ENCODE peak calls at places on chromosomes 5 and 9, in five cellular contexts. U is hypothalamus, S is astrocyte of the hippocampus, N is stomach, W is mesenchymal stem cell. P is an unnamed sample.

GRCh38 chr9:108645520-108645919 is 210.3 kb downstream of the ACTL7B start:
- DNase-seq in U (no peak), S (no peak), N (no peak), W (no peak), P (no peak)

GRCh38 chr9:84557751-84558150 is 111.8 kb upstream of the NTRK2 start:
- DNase-seq in U (no peak), S (no peak), N (no peak), W (no peak), P (no peak)

GRCh38 chr5:135993894-135994514 is 34.8 kb upstream of the TGFBI start:
- DNase-seq in U (no peak), S (peak; percentile 67), N (no peak), W (peak; percentile 95), P (no peak)

GRCh38 chr5:82858453-82859043 is 218.6 kb downstream of the TMEM167A start:
- DNase-seq in U (no peak), S (no peak), N (no peak), W (no peak), P (no peak)

GRCh38 chr5:78538240-78538850 is 110.2 kb downstream of the LHFPL2 start:
- DNase-seq in U (no peak), S (no peak), N (no peak), W (no peak), P (no peak)

GRCh38 chr9:136576269-136576626 is 30.4 kb upstream of the NOTCH1 start:
- DNase-seq in U (no peak), S (peak; percentile 88), N (peak; percentile 72), W (no peak), P (no peak)

GRCh38 chr9:114488398-114489129 is 16.7 kb downstream of the WHRN start:
- DNase-seq in U (no peak), S (no peak), N (no peak), W (no peak), P (no peak)

GRCh38 chr5:79785983-79786382 is 96.3 kb downstream of the CMYA5 start:
- DNase-seq in U (no peak), S (no peak), N (no peak), W (no peak), P (no peak)

GRCh38 chr5:62640437-62640836 is 61.8 kb downstream of the LRRC70 start:
- DNase-seq in U (no peak), S (no peak), N (no peak), W (no peak), P (no peak)

GRCh38 chr9:109705515-109705914 is 74.5 kb upstream of the PALM2AKAP2 start:
- DNase-seq in U (no peak), S (peak; percentile 13), N (no peak), W (peak; percentile 57), P (no peak)

GRCh38 chr5:74310386-74310785 is 330.1 kb downstream of the ENC1 start:
- DNase-seq in U (no peak), S (peak; percentile 52), N (no peak), W (no peak), P (no peak)

GRCh38 chr5:1656271-1656975 is 132.7 kb upstream of the LPCAT1 start:
- DNase-seq in U (no peak), S (no peak), N (no peak), W (no peak), P (no peak)

GRCh38 chr5:34791761-34792244 is 47.2 kb upstream of the TTC23L start:
- DNase-seq in U (no peak), S (peak; percentile 46), N (no peak), W (peak; percentile 91), P (no peak)

GRCh38 chr5:83441752-83442151 is 29.8 kb upstream of the VCAN start:
- DNase-seq in U (no peak), S (no peak), N (no peak), W (no peak), P (no peak)

GRCh38 chr9:89799766-89800165 is 195.0 kb downstream of the GADD45G start:
- DNase-seq in U (no peak), S (no peak), N (no peak), W (no peak), P (no peak)

GRCh38 chr5:160747963-160748362 is 104.0 kb downstream of the ATP10B start:
- DNase-seq in U (no peak), S (peak; percentile 39), N (no peak), W (no peak), P (no peak)

GRCh38 chr9:110578896-110579752 is at the start of gene SVEP1:
- DNase-seq in U (peak; percentile 13), S (peak; percentile 62), N (no peak), W (peak; percentile 80), P (peak; percentile 51)

GRCh38 chr5:126544087-126544740 is 50.8 kb downstream of the ALDH7A1 start:
- DNase-seq in U (no peak), S (peak; percentile 40), N (peak; percentile 40), W (peak; percentile 48), P (peak; percentile 52)

GRCh38 chr5:115842089-115842881 is 550 bp downstream of the AP3S1 start:
- DNase-seq in U (no peak), S (peak; percentile 89), N (no peak), W (peak; percentile 84), P (peak; percentile 56)

GRCh38 chr9:112764344-112764743 is 13.8 kb downstream of the SNX30 start:
- DNase-seq in U (no peak), S (peak; percentile 42), N (no peak), W (peak; percentile 50), P (no peak)

GRCh38 chr5:102811962-102812361 is 56.9 kb downstream of the PAM start:
- DNase-seq in U (no peak), S (no peak), N (no peak), W (peak; percentile 55), P (no peak)

GRCh38 chr9:17862081-17862480 is 283.2 kb downstream of the SH3GL2 start:
- DNase-seq in U (no peak), S (no peak), N (no peak), W (no peak), P (no peak)

GRCh38 chr5:135916638-135917263 is 21.1 kb upstream of the IL9 start:
- DNase-seq in U (no peak), S (no peak), N (no peak), W (no peak), P (no peak)

GRCh38 chr5:141650851-141651727 is at the start of gene FCHSD1:
- DNase-seq in U (peak; percentile 17), S (peak; percentile 91), N (peak; percentile 93), W (peak; percentile 85), P (peak; percentile 94)

GRCh38 chr9:135906291-135907005 is 898 bp downstream of the CAMSAP1 start:
- DNase-seq in U (no peak), S (peak; percentile 64), N (no peak), W (peak; percentile 67), P (no peak)

GRCh38 chr5:2569201-2569600 is 182.3 kb downstream of the IRX2 start:
- DNase-seq in U (no peak), S (no peak), N (no peak), W (no peak), P (no peak)

GRCh38 chr9:122119166-122119521 is 26.0 kb upstream of the TTLL11 start:
- DNase-seq in U (no peak), S (no peak), N (no peak), W (no peak), P (no peak)

GRCh38 chr9:17988489-17988888 is 409.6 kb downstream of the SH3GL2 start:
- DNase-seq in U (no peak), S (no peak), N (no peak), W (no peak), P (no peak)

GRCh38 chr9:16030513-16031185 is 477.8 kb downstream of the CCDC171 start:
- DNase-seq in U (no peak), S (peak; percentile 98), N (no peak), W (peak; percentile 91), P (no peak)

GRCh38 chr9:32627394-32627954 is 8.0 kb downstream of the TAF1L start:
- DNase-seq in U (no peak), S (no peak), N (no peak), W (no peak), P (no peak)

GRCh38 chr5:96927008-96927407 is 8.9 kb upstream of the LNPEP start:
- DNase-seq in U (no peak), S (no peak), N (no peak), W (no peak), P (no peak)

GRCh38 chr5:36414869-36415282 is 113.2 kb upstream of the RANBP3L start:
- DNase-seq in U (no peak), S (peak; percentile 61), N (no peak), W (peak; percentile 40), P (no peak)

GRCh38 chr9:14179449-14179848 is 134.5 kb downstream of the NFIB start:
- DNase-seq in U (no peak), S (peak; percentile 37), N (peak; percentile 73), W (no peak), P (no peak)

GRCh38 chr9:14278291-14278721 is 35.6 kb downstream of the NFIB start:
- DNase-seq in U (no peak), S (peak; percentile 80), N (no peak), W (peak; percentile 27), P (no peak)

GRCh38 chr9:13513710-13514444 is 234.4 kb upstream of the MPDZ start:
- DNase-seq in U (no peak), S (no peak), N (no peak), W (peak; percentile 19), P (no peak)

GRCh38 chr9:92140074-92140753 is 25.0 kb upstream of the SPTLC1 start:
- DNase-seq in U (no peak), S (peak; percentile 88), N (peak; percentile 83), W (peak; percentile 76), P (peak; percentile 68)

GRCh38 chr5:72092074-72092473 is 15.2 kb upstream of the MAP1B start:
- DNase-seq in U (no peak), S (no peak), N (no peak), W (no peak), P (no peak)

GRCh38 chr5:137933491-137933911 is 44.2 kb downstream of the PKD2L2 start:
- DNase-seq in U (no peak), S (peak; percentile 88), N (no peak), W (peak; percentile 27), P (no peak)

GRCh38 chr5:98927988-98928801 is 612 bp downstream of the CHD1 start:
- DNase-seq in U (peak; percentile 27), S (peak; percentile 84), N (peak; percentile 57), W (peak; percentile 79), P (peak; percentile 80)

GRCh38 chr5:71830626-71831539 is 111.8 kb downstream of the CARTPT start:
- DNase-seq in U (no peak), S (peak; percentile 94), N (peak; percentile 69), W (peak; percentile 89), P (peak; percentile 53)

P was measured in Peyer's patch.